ENCODE peak calls at places on chromosome 14, in ten cellular contexts. A is GM12864, W is sigmoid colon, M is pancreas, D is mesothelial cell of epicardium, E is SK-N-SH, K is A549, B is astrocyte of the spinal cord, X is HFFc6, I is astrocyte of the cerebellum. V is an unnamed sample.

GRCh38 chr14:33792387-33793368 is 158.2 kb downstream of the EGLN3 start:
- DNase-seq in X (peak; percentile 65), K (peak; percentile 58), A (no peak), E (peak; percentile 84), D (peak; percentile 73), B (peak; percentile 84), W (peak; percentile 90), M (peak; percentile 78), I (peak; percentile 74), V (peak; percentile 76)

GRCh38 chr14:66015046-66015780 is 471.0 kb upstream of the CCDC196 start:
- DNase-seq in B (no peak), W (no peak), E (no peak), X (no peak), M (no peak), I (no peak), A (no peak), K (no peak), D (no peak), V (no peak)

GRCh38 chr14:22333408-22334274 is 255.4 kb downstream of the DAD1 start:
- DNase-seq in K (peak; percentile 73), E (no peak), W (no peak), A (no peak), I (peak; percentile 55), X (peak; percentile 52), M (no peak), D (no peak), B (peak; percentile 61), V (no peak)

GRCh38 chr14:61925732-61926445 is 163.7 kb downstream of the SNAPC1 start:
- DNase-seq in X (peak; percentile 25), E (no peak), K (no peak), M (no peak), D (no peak), W (no peak), I (no peak), B (peak; percentile 16), A (no peak), V (no peak)

GRCh38 chr14:57277062-57277461 is 8.3 kb downstream of the AP5M1 start:
- DNase-seq in E (no peak), D (no peak), M (no peak), A (no peak), I (no peak), B (no peak), X (no peak), K (no peak), W (no peak), V (no peak)

GRCh38 chr14:96029089-96029650 is 10.0 kb upstream of the C14orf132 start:
- DNase-seq in W (no peak), D (no peak), K (no peak), M (no peak), E (no peak), I (no peak), A (no peak), X (no peak), B (no peak), V (no peak)

GRCh38 chr14:59679872-59680271 is 103.3 kb upstream of the CCDC175 start:
- DNase-seq in I (no peak), B (peak; percentile 22), E (no peak), A (no peak), K (no peak), M (no peak), D (no peak), X (no peak), W (no peak), V (no peak)

GRCh38 chr14:90439874-90440442 is 43.1 kb downstream of the CALM1 start:
- DNase-seq in E (no peak), D (no peak), A (no peak), X (peak; percentile 23), W (no peak), K (no peak), I (no peak), M (no peak), B (no peak), V (no peak)

DNA sequence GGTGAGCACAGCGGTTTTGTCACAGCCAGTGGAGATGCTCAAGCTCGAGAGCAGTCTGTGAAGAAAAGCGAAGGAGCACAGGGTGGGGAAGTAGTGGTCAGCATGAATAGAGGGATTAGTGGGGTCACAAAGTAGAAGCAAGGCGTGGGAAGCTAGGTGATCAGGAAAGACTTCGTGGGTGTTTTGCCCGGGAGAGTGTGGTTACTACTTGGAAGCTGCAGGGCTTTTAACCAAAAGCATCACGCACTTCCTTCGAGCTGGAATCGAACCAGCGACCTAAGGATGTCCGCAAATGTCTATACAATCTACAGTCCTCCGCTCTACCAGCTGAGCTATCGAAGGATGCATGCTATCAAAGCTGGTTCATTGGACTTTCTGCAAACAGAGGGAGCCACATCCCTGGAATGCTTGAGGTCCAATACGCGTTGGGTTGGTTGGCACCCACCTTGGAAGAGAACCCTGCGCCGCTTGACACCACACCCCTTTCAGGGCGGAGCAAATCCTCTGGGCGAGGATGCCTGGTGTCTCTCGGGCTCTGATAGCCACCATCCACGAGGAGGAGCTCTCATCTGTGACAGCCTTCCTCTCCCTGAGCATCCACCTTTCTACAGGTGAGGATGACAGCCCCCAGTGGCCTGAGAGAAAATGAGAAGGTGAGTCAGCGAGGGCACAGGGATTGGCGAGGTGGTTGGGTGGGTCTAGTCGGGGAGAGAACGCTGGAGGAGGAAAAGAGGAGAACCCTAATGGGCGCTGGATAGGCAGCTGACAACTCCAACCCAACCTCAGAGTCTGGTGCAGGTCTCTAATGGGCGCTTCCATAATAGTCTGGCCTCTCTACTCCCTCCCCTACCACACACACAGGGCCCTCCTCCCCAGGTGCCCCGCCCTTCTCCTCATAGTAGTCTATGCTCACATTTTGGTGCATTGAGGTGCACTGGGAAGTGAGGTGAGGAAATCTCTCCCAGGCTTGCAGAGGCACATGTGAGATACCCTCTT is 16.0 kb upstream of the OR6S1 start:
- DNase-seq in A (no peak), W (no peak), D (no peak), I (no peak), B (no peak), K (peak; percentile 83), X (peak; percentile 34), M (no peak), E (no peak), V (peak; percentile 48)
- TF ChIP-seq CTCF in A (peak; percentile 38), W (no peak), D (no peak), I (no peak), B (no peak), K (peak; percentile 30), X (peak; percentile 38), M (no peak), E (no peak), V (peak; percentile 38)

GRCh38 chr14:56137842-56138241 is 19.6 kb downstream of the PELI2 start:
- DNase-seq in D (no peak), X (no peak), E (no peak), M (no peak), B (no peak), K (no peak), W (no peak), I (no peak), A (no peak), V (no peak)

GRCh38 chr14:56135668-56136067 is 17.5 kb downstream of the PELI2 start:
- DNase-seq in X (no peak), B (no peak), M (no peak), E (no peak), A (no peak), K (no peak), W (no peak), I (no peak), D (no peak), V (no peak)

GRCh38 chr14:56133547-56133946 is 15.3 kb downstream of the PELI2 start:
- DNase-seq in A (no peak), E (no peak), I (no peak), M (no peak), X (no peak), K (no peak), B (no peak), W (no peak), D (no peak), V (no peak)

GRCh38 chr14:56136571-56137498 is 18.6 kb downstream of the PELI2 start:
- DNase-seq in E (no peak), B (no peak), I (no peak), X (no peak), A (no peak), M (no peak), W (no peak), K (no peak), D (no peak), V (no peak)

DNA sequence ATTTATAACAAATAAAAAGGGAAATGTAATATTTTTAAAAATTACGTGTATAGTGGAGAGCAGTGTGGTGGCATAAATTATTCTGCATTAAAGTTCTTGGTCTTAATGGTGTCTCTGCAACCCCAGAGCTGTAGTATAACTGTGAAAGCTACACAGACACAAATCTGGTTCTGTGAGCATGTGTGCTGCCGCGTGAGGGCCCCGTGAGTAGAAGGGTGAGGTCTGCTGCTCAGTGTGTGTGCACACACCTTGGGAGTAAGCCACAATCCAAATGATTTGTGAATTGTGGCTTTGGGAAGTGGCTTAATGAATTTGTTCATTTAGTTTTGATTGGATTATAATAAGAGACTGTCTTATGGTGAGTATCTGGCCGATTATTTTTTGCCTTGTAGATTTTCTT is 16.8 kb downstream of the PELI2 start:
- DNase-seq in D (no peak), A (no peak), K (no peak), X (no peak), W (no peak), I (no peak), E (no peak), B (no peak), M (peak; percentile 68), V (no peak)
- TF ChIP-seq CTCF in D (no peak), A (no peak), K (no peak), X (no peak), W (no peak), I (no peak), E (no peak), B (no peak), M (no peak), V (no peak)

GRCh38 chr14:71011479-71011878 is 104.2 kb downstream of the PCNX1 start:
- DNase-seq in X (no peak), A (no peak), W (no peak), M (no peak), K (no peak), I (no peak), D (no peak), E (no peak), B (no peak), V (no peak)
- TF ChIP-seq CTCF in X (peak; percentile 68), A (no peak), W (no peak), M (no peak), K (peak; percentile 32), I (peak; percentile 19), D (no peak), E (peak; percentile 45), B (peak; percentile 30), V (peak; percentile 52)

GRCh38 chr14:23725528-23725927 is 89.4 kb downstream of the DHRS2 start:
- DNase-seq in K (no peak), M (no peak), I (no peak), A (no peak), E (no peak), B (no peak), D (no peak), X (no peak), W (no peak), V (no peak)

GRCh38 chr14:23728791-23729190 is 92.6 kb downstream of the DHRS2 start:
- DNase-seq in B (no peak), W (no peak), E (no peak), I (no peak), K (no peak), M (no peak), A (no peak), X (no peak), D (no peak), V (no peak)

GRCh38 chr14:23729720-23730387 is 93.7 kb downstream of the DHRS2 start:
- DNase-seq in K (peak; percentile 28), E (peak; percentile 22), I (no peak), X (no peak), B (no peak), A (no peak), D (no peak), W (no peak), M (no peak), V (no peak)

GRCh38 chr14:23725980-23726746 is 90.0 kb downstream of the DHRS2 start:
- DNase-seq in K (no peak), E (no peak), W (no peak), D (no peak), A (no peak), M (no peak), X (no peak), B (no peak), I (no peak), V (no peak)

DNA sequence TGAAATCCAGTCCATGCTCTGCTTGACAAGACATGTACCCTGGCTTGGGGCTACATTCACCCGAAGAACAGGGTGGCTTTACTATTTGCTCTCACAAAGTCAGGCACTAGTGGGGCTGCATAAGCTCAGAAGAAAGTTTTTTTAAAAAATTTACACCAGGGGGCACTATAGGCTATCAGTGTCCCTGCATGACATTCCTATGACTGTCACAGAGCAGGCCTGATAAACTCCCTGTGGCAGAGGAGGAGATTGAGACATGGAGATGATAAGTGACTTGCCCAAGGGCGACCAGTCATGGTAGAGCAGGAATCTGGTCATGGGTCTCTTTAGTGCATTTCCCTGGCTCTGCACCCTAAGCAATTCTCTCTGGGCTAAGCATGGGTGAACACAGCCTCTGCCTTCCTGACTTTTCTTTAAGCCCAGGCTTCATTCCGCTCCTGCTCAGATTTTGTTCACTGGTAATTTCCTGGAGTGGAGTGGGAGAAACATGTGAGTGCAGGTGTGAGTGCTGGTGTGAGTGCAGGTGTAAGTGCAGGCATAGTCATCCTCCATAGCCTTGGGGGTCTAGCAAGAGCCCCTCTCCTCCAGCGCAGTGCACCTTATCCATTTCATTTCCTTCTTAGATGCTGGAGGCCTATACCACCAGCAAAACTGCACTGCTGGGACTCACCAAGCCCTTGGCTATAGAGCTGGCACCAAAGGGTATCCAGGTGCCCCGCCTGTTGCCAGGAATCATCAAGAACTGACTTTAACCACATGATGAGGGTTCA is 91.6 kb downstream of the DHRS2 start:
- DNase-seq in D (no peak), X (peak; percentile 69), B (peak; percentile 24), I (peak; percentile 4), E (peak; percentile 58), A (no peak), M (no peak), W (no peak), K (peak; percentile 63), V (no peak)
- TF ChIP-seq CTCF in D (no peak), X (peak; percentile 80), B (peak; percentile 24), I (peak; percentile 26), E (peak; percentile 59), A (peak; percentile 50), M (peak; percentile 15), W (no peak), K (peak; percentile 71), V (peak; percentile 50)